ENCODE peak calls at places on chromosomes 5 and 9, in eight cellular contexts. G is effector CD4-positive, alpha-beta T cell; K is amygdala; O is aorta; C is stomach; L is effector memory CD4-positive, alpha-beta T cell; Z is stimulated activated effector memory CD8-positive, alpha-beta T cell treated with anti-CD3 and anti-CD28 coated beads, Interleukin-12 subunit alpha, Interleukin-12 subunit beta, amount 100 ng/mL, for 72 hours; S is NCI-H1092. Q is an unnamed sample.
A peak's percentile ranks its signal among the peaks of the same experiment; 100 is the strongest.

GRCh38 chr5:35246928-35247644 is 16.8 kb upstream of the PRLR start:
- DNase-seq in G (no peak), K (no peak), O (peak; percentile 81), C (peak; percentile 86), L (no peak), Z (no peak), S (peak; percentile 20), Q (no peak)

GRCh38 chr5:160926428-160926827 is 74.4 kb upstream of the ATP10B start:
- DNase-seq in G (no peak), K (no peak), O (no peak), C (peak; percentile 77), L (no peak), Z (no peak), S (peak; percentile 90), Q (no peak)

GRCh38 chr5:172692981-172693380 is 51.9 kb downstream of the NEURL1B start:
- DNase-seq in G (no peak), K (no peak), O (peak; percentile 74), C (no peak), L (no peak), Z (no peak), S (no peak), Q (no peak)

GRCh38 chr5:77972545-77973252 is 196.6 kb upstream of the TBCA start:
- DNase-seq in G (no peak), K (no peak), O (no peak), C (no peak), L (no peak), Z (no peak), S (no peak), Q (peak; percentile 50)

GRCh38 chr9:126111556-126111955 is 215.1 kb upstream of the MVB12B start:
- DNase-seq in G (no peak), K (no peak), O (no peak), C (no peak), L (no peak), Z (no peak), S (no peak), Q (no peak)

GRCh38 chr9:123322771-123323481 is 33.1 kb upstream of the CRB2 start:
- DNase-seq in G (peak; percentile 41), K (no peak), O (no peak), C (no peak), L (no peak), Z (peak; percentile 53), S (no peak), Q (no peak)

GRCh38 chr5:79990205-79990597 is 861 bp downstream of the MTX3 start:
- DNase-seq in G (no peak), K (no peak), O (no peak), C (no peak), L (no peak), Z (no peak), S (no peak), Q (peak; percentile 4)

GRCh38 chr9:103977163-103977562 is 116.9 kb upstream of the SMC2 start:
- DNase-seq in G (no peak), K (no peak), O (no peak), C (no peak), L (no peak), Z (no peak), S (no peak), Q (no peak)

GRCh38 chr9:76433406-76433805 is 25.6 kb upstream of the GCNT1 start:
- DNase-seq in G (no peak), K (no peak), O (no peak), C (no peak), L (no peak), Z (no peak), S (no peak), Q (no peak)

GRCh38 chr9:126733005-126733404 is 71.8 kb upstream of the ZBTB43 start:
- DNase-seq in G (no peak), K (no peak), O (no peak), C (no peak), L (no peak), Z (no peak), S (no peak), Q (no peak)

GRCh38 chr9:130215341-130216119 is 43.3 kb downstream of the NCS1 start:
- DNase-seq in G (no peak), K (no peak), O (no peak), C (no peak), L (no peak), Z (no peak), S (no peak), Q (no peak)

GRCh38 chr9:129160712-129161533 is 17.1 kb downstream of the IER5L start:
- DNase-seq in G (no peak), K (no peak), O (no peak), C (no peak), L (no peak), Z (no peak), S (no peak), Q (no peak)